ENCODE peak calls at places on chromosomes 12 and 14, in seven cellular contexts. V, M, O, G, C, B and A are unnamed samples.

GRCh38 chr14:98444077-98444476 is 827.9 kb downstream of the BCL11B start:
- DNase-seq in V (no peak), M (no peak), O (no peak), G (no peak), C (no peak), B (no peak), A (peak; percentile 61)

GRCh38 chr12:53495903-53496751 is 3.1 kb downstream of the MAP3K12 start:
- DNase-seq in V (no peak), M (peak; percentile 75), O (peak; percentile 91), G (no peak), C (peak; percentile 83), B (no peak), A (no peak)

GRCh38 chr12:1171657-1172056 is 180.6 kb downstream of the ERC1 start:
- DNase-seq in V (no peak), M (no peak), O (no peak), G (no peak), C (no peak), B (peak; percentile 35), A (no peak)

GRCh38 chr12:93567174-93567573 is 5.3 kb upstream of the SOCS2 start:
- DNase-seq in V (no peak), M (peak; percentile 52), O (peak; percentile 70), G (no peak), C (no peak), B (no peak), A (no peak)

GRCh38 chr12:129871991-129872969 is 31.5 kb downstream of the TMEM132D start:
- DNase-seq in V (no peak), M (no peak), O (no peak), G (no peak), C (no peak), B (no peak), A (no peak)

GRCh38 chr12:2307550-2307949 is 254.8 kb downstream of the CACNA1C start:
- DNase-seq in V (no peak), M (no peak), O (no peak), G (no peak), C (no peak), B (no peak), A (no peak)

GRCh38 chr12:66942741-66943465 is 264.0 kb upstream of the GRIP1 start:
- DNase-seq in V (no peak), M (no peak), O (no peak), G (no peak), C (no peak), B (no peak), A (no peak)

GRCh38 chr12:125161712-125162023 is 96.4 kb downstream of the AACS start:
- DNase-seq in V (no peak), M (no peak), O (no peak), G (no peak), C (no peak), B (no peak), A (no peak)

GRCh38 chr14:31208546-31209424 is 1.2 kb upstream of the HECTD1 start:
- DNase-seq in V (no peak), M (no peak), O (no peak), G (no peak), C (no peak), B (no peak), A (no peak)

GRCh38 chr12:50185496-50185895 is 18.3 kb upstream of the CERS5 start:
- DNase-seq in V (no peak), M (no peak), O (no peak), G (no peak), C (no peak), B (no peak), A (no peak)

GRCh38 chr12:26666286-26666685 is 166.7 kb downstream of the ITPR2 start:
- DNase-seq in V (no peak), M (no peak), O (peak; percentile 27), G (no peak), C (no peak), B (no peak), A (no peak)

GRCh38 chr14:85587152-85587697 is 57.3 kb downstream of the FLRT2 start:
- DNase-seq in V (no peak), M (no peak), O (peak; percentile 58), G (no peak), C (no peak), B (no peak), A (no peak)

GRCh38 chr12:34291426-34291901 is 269.2 kb downstream of the ALG10 start:
- DNase-seq in V (no peak), M (peak; percentile 6), O (no peak), G (peak; percentile 22), C (no peak), B (no peak), A (no peak)

GRCh38 chr12:67826946-67827719 is 162.1 kb upstream of the IFNG-AS1 start:
- DNase-seq in V (no peak), M (no peak), O (peak; percentile 42), G (no peak), C (no peak), B (no peak), A (no peak)

GRCh38 chr12:46292754-46293402 is 24.0 kb upstream of the SLC38A1 start:
- DNase-seq in V (no peak), M (no peak), O (peak; percentile 19), G (no peak), C (no peak), B (no peak), A (no peak)

GRCh38 chr12:49867580-49868341 is 24.9 kb upstream of the BCDIN3D start:
- DNase-seq in V (no peak), M (no peak), O (peak; percentile 57), G (no peak), C (no peak), B (no peak), A (no peak)

GRCh38 chr12:53653595-53653994 is 22.3 kb downstream of the ATP5MC2 start:
- DNase-seq in V (no peak), M (no peak), O (no peak), G (no peak), C (no peak), B (no peak), A (no peak)

GRCh38 chr12:104575442-104575841 is 118.7 kb downstream of the CHST11 start:
- DNase-seq in V (no peak), M (no peak), O (no peak), G (no peak), C (no peak), B (peak; percentile 79), A (no peak)

GRCh38 chr14:68622856-68623255 is 170.0 kb downstream of the ZFP36L1 start:
- DNase-seq in V (no peak), M (no peak), O (no peak), G (no peak), C (peak; percentile 43), B (peak; percentile 73), A (no peak)

GRCh38 chr12:71948390-71948789 is 9.7 kb downstream of the TPH2 start:
- DNase-seq in V (no peak), M (no peak), O (no peak), G (no peak), C (no peak), B (no peak), A (no peak)
- H3K27ac ChIP-seq in V (no peak overlapping the region), M (no peak overlapping the region), O (no peak overlapping the region), G (no peak overlapping the region), C (no peak overlapping the region), B (no peak overlapping the region), A (no peak overlapping the region)

GRCh38 chr12:121795029-121795977 is 1.8 kb upstream of the RHOF start:
- DNase-seq in V (peak; percentile 84), M (peak; percentile 92), O (peak; percentile 89), G (peak; percentile 90), C (peak; percentile 95), B (peak; percentile 83), A (peak; percentile 77)
- H3K4me3 ChIP-seq in V (peak overlapping the region; percentile 68), M (no peak overlapping the region), O (no peak overlapping the region), G (peak overlapping the region; percentile 68), C (no peak overlapping the region), B (peak overlapping the region; percentile 76), A (peak overlapping the region; percentile 42)

GRCh38 chr14:101476258-101476930 is 84.9 kb upstream of the DIO3 start:
- DNase-seq in V (no peak), M (no peak), O (no peak), G (no peak), C (no peak), B (no peak), A (no peak)
- H3K27ac ChIP-seq in V (no peak overlapping the region), M (peak overlapping the region; percentile 82), O (no peak overlapping the region), G (peak overlapping the region; percentile 32), C (no peak overlapping the region), B (no peak overlapping the region), A (no peak overlapping the region)

GRCh38 chr14:54568821-54569591 is 2.1 kb downstream of the SAMD4A start:
- DNase-seq in V (peak; percentile 30), M (peak; percentile 32), O (peak; percentile 36), G (no peak), C (peak; percentile 72), B (no peak), A (no peak)
- H3K4me3 ChIP-seq in V (peak overlapping the region; percentile 85), M (peak overlapping the region; percentile 93), O (peak overlapping the region; percentile 95), G (peak overlapping the region; percentile 79), C (peak overlapping the region; percentile 76), B (no peak overlapping the region), A (no peak overlapping the region)

GRCh38 chr12:48356041-48356768 is 5.5 kb upstream of the ZNF641 start:
- DNase-seq in V (no peak), M (no peak), O (no peak), G (no peak), C (no peak), B (no peak), A (no peak)
- H3K27ac ChIP-seq in V (no peak overlapping the region), M (no peak overlapping the region), O (no peak overlapping the region), G (no peak overlapping the region), C (no peak overlapping the region), B (no peak overlapping the region), A (no peak overlapping the region)